ENCODE peak calls at places on chromosomes 6 and 20, in seven cellular contexts. S is hypothalamus; O is Caki2; C is T follicular helper cell; N is HFFc6; W is AG09309; A is CD8-positive, alpha-beta T cell. F is an unnamed sample.

GRCh38 chr6:135600086-135600702 is 102.7 kb upstream of the AHI1 start:
- DNase-seq in S (no peak), O (no peak), C (no peak), N (no peak), W (no peak), A (no peak), F (no peak)

GRCh38 chr6:167678102-167679101 is 148.3 kb upstream of the AFDN start:
- DNase-seq in S (peak), O (no peak), C (no peak), N (no peak), W (no peak), A (no peak), F (no peak)

GRCh38 chr6:35967059-35967769 is 46.3 kb upstream of the SRPK1 start:
- DNase-seq in S (no peak), O (peak), C (no peak), N (no peak), W (no peak), A (no peak), F (no peak)

GRCh38 chr6:12361042-12361765 is 71.0 kb downstream of the EDN1 start:
- DNase-seq in S (no peak), O (no peak), C (no peak), N (no peak), W (no peak), A (no peak), F (no peak)

GRCh38 chr20:32565735-32566032 is 19.4 kb downstream of the NOL4L start:
- DNase-seq in S (no peak), O (no peak), C (no peak), N (no peak), W (no peak), A (no peak), F (no peak)

GRCh38 chr6:90716345-90716744 is 129.5 kb upstream of the MAP3K7 start:
- DNase-seq in S (no peak), O (no peak), C (no peak), N (no peak), W (no peak), A (no peak), F (no peak)

GRCh38 chr6:34597605-34598353 is 41.6 kb upstream of the SPDEF start:
- DNase-seq in S (no peak), O (no peak), C (no peak), N (no peak), W (no peak), A (no peak), F (no peak)

GRCh38 chr6:105489213-105489525 is 86.3 kb upstream of the PREP start:
- DNase-seq in S (no peak), O (no peak), C (no peak), N (no peak), W (no peak), A (no peak), F (no peak)

GRCh38 chr6:12403201-12403826 is 113.2 kb downstream of the EDN1 start:
- DNase-seq in S (no peak), O (no peak), C (no peak), N (peak), W (no peak), A (no peak), F (no peak)

GRCh38 chr20:47289096-47289495 is 67.4 kb downstream of the ZMYND8 start:
- DNase-seq in S (no peak), O (no peak), C (no peak), N (no peak), W (no peak), A (no peak), F (no peak)

GRCh38 chr6:118751072-118751471 is 99.7 kb upstream of the CEP85L start:
- DNase-seq in S (no peak), O (no peak), C (no peak), N (no peak), W (no peak), A (no peak), F (no peak)

GRCh38 chr20:49700411-49701185 is 13.1 kb downstream of the B4GALT5 start:
- DNase-seq in S (no peak), O (peak), C (no peak), N (peak), W (peak), A (no peak), F (no peak)

F was measured in caudate nucleus.